ENCODE peak calls at places on chromosomes 5 and 9, in eight cellular contexts. E is OCI-M1; H is EH; M is NCI-H748 treated with DMSO at 0.1 percent for 48 hours; R is GM06990; L is fibroblast of the aortic adventitia; X is AG04450; Y is stimulated activated CD4-positive, alpha-beta T cell treated with anti-CD3 and anti-CD28 coated beads, Interleukin-4, amount 100 ng/mL, for 1 hour. I is an unnamed sample.

GRCh38 chr5:170700503-170700902 is 83.0 kb upstream of the GABRP start:
- DNase-seq in L (no peak), X (no peak), Y (no peak), E (no peak), M (no peak), R (no peak), H (no peak), I (no peak)

GRCh38 chr5:95641803-95642220 is 4.8 kb upstream of the RFESD start:
- DNase-seq in H (peak), M (no peak), E (no peak), L (peak), R (no peak), Y (no peak), X (no peak), I (no peak)

GRCh38 chr9:116377179-116377790 is 223.7 kb downstream of the PAPPA start:
- DNase-seq in E (no peak), H (peak), R (no peak), X (peak), L (peak), Y (no peak), M (no peak), I (no peak)

GRCh38 chr5:81579525-81579924 is 171.4 kb downstream of the SSBP2 start:
- DNase-seq in H (peak), E (peak), M (peak), Y (no peak), X (no peak), L (peak), R (no peak), I (no peak)

GRCh38 chr9:128902351-128903078 is 18.3 kb upstream of the PHYHD1 start:
- DNase-seq in X (no peak), E (no peak), L (no peak), R (peak), Y (peak), H (peak), M (no peak), I (no peak)

GRCh38 chr9:121984726-121985402 is 108.2 kb downstream of the TTLL11 start:
- DNase-seq in Y (no peak), X (peak), E (no peak), L (peak), R (no peak), H (peak), M (no peak), I (no peak)

GRCh38 chr5:15009420-15009819 is 137.8 kb upstream of the ANKH start:
- DNase-seq in L (peak), X (no peak), E (peak), M (peak), R (no peak), H (peak), Y (no peak), I (peak)

GRCh38 chr5:111853748-111854147 is 96.8 kb upstream of the NREP start:
- DNase-seq in E (no peak), H (peak), L (no peak), Y (no peak), M (no peak), R (no peak), X (no peak), I (no peak)

GRCh38 chr9:131394464-131395026 is 659 bp downstream of the PRRC2B start:
- DNase-seq in H (peak), E (peak), X (no peak), R (peak), M (no peak), Y (peak), L (peak), I (no peak)

GRCh38 chr9:132632426-132632825 is 37.4 kb downstream of the DDX31 start:
- DNase-seq in L (no peak), E (no peak), R (no peak), Y (no peak), H (no peak), X (no peak), M (no peak), I (no peak)

GRCh38 chr9:70466976-70467551 is 52.6 kb upstream of the KLF9 start:
- DNase-seq in E (no peak), L (peak), Y (peak), R (no peak), H (peak), M (no peak), X (no peak), I (no peak)

GRCh38 chr5:176889321-176890280 is 9.5 kb downstream of the HK3 start:
- DNase-seq in H (no peak), M (no peak), L (no peak), R (no peak), Y (no peak), X (no peak), E (no peak), I (no peak)

GRCh38 chr9:125297917-125298316 is 36.3 kb downstream of the GAPVD1 start:
- DNase-seq in X (no peak), H (no peak), M (no peak), R (no peak), E (no peak), Y (no peak), L (no peak), I (no peak)

GRCh38 chr9:76576344-76576743 is 117.4 kb downstream of the GCNT1 start:
- DNase-seq in X (no peak), M (no peak), R (peak), H (peak), L (peak), Y (peak), E (peak), I (no peak)

GRCh38 chr9:98995059-98995665 is 51.5 kb downstream of the COL15A1 start:
- DNase-seq in M (no peak), Y (no peak), E (no peak), R (no peak), L (peak), H (peak), X (no peak), I (no peak)

GRCh38 chr9:77417570-77417969 is 230.6 kb downstream of the GNA14 start:
- DNase-seq in R (no peak), X (peak), L (peak), E (no peak), H (peak), M (no peak), Y (no peak), I (no peak)

GRCh38 chr5:125446986-125447385 is 700.5 kb upstream of the ZNF608 start:
- DNase-seq in Y (no peak), X (peak), M (no peak), L (peak), R (no peak), H (peak), E (no peak), I (no peak)

GRCh38 chr9:98997580-98997979 is 53.9 kb downstream of the COL15A1 start:
- DNase-seq in R (no peak), X (no peak), E (peak), H (peak), M (no peak), Y (no peak), L (peak), I (no peak)

GRCh38 chr9:120571443-120572257 is 8.3 kb downstream of the CDK5RAP2 start:
- DNase-seq in H (peak), M (no peak), L (peak), R (no peak), Y (no peak), X (peak), E (no peak), I (no peak)

GRCh38 chr5:139495644-139496435 is 13.3 kb upstream of the STING1 start:
- DNase-seq in H (peak), E (peak), R (no peak), X (no peak), M (no peak), Y (no peak), L (peak), I (no peak)

GRCh38 chr5:170474489-170475266 is 29.1 kb upstream of the KCNIP1 start:
- DNase-seq in Y (no peak), R (no peak), E (no peak), M (no peak), L (no peak), X (no peak), H (no peak), I (no peak)

GRCh38 chr5:140633081-140633471 is at the start of gene CD14:
- DNase-seq in E (no peak), Y (no peak), H (peak), X (no peak), R (no peak), M (no peak), L (peak), I (no peak)

GRCh38 chr9:89234636-89235035 is 56.0 kb upstream of the SHC3 start:
- DNase-seq in L (peak), H (peak), E (no peak), R (peak), X (no peak), M (no peak), Y (peak), I (peak)

GRCh38 chr5:37189355-37189754 is 59.8 kb downstream of the CPLANE1 start:
- DNase-seq in H (peak), L (no peak), X (no peak), M (no peak), R (no peak), Y (no peak), E (no peak), I (no peak)